ENCODE peak calls at places on chromosome 4, in four cellular contexts. J is MV-4-11, U is AG20443, N is vagina. G is an unnamed sample.

GRCh38 chr4:176323511-176324160 is 3.9 kb downstream of the SPCS3 start:
- DNase-seq in J (no peak), U (no peak), N (no peak), G (no peak)

GRCh38 chr4:186144596-186145569 is 40.4 kb downstream of the FAM149A start:
- DNase-seq in J (no peak), U (peak; percentile 75), N (no peak), G (no peak)

GRCh38 chr4:154562697-154563254 is at the start of gene FGB:
- DNase-seq in J (no peak), U (no peak), N (no peak), G (no peak)

GRCh38 chr4:103719320-103720204 is at the start of gene TACR3:
- DNase-seq in J (no peak), U (peak; percentile 8), N (no peak), G (no peak)

GRCh38 chr4:151304755-151305154 is 20.6 kb downstream of the SH3D19 start:
- DNase-seq in J (no peak), U (no peak), N (no peak), G (no peak)

GRCh38 chr4:60201052-60201673 is 999.0 kb upstream of the ADGRL3 start:
- DNase-seq in J (peak; percentile 25), U (peak; percentile 40), N (no peak), G (peak; percentile 12)

GRCh38 chr4:26000274-26000950 is 86.4 kb downstream of the SMIM20 start:
- DNase-seq in J (peak; percentile 88), U (no peak), N (no peak), G (no peak)

GRCh38 chr4:145289403-145290076 is 109.2 kb upstream of the OTUD4 start:
- DNase-seq in J (no peak), U (peak; percentile 68), N (no peak), G (no peak)

GRCh38 chr4:101000496-101000895 is 346.8 kb downstream of the PPP3CA start:
- DNase-seq in J (no peak), U (no peak), N (no peak), G (no peak)

GRCh38 chr4:59945277-59945676 is 1254.8 kb upstream of the ADGRL3 start:
- DNase-seq in J (no peak), U (no peak), N (no peak), G (no peak)

GRCh38 chr4:168574581-168575295 is 77.9 kb downstream of the PALLD start:
- DNase-seq in J (no peak), U (no peak), N (no peak), G (peak; percentile 95)

GRCh38 chr4:985123-985830 is 1.6 kb upstream of the IDUA start:
- DNase-seq in J (peak; percentile 44), U (peak; percentile 84), N (no peak), G (no peak)

G was measured in HCT116.